ENCODE peak calls at places on chromosomes 5 and 9, in four cellular contexts. One of them, this sample, is unnamed.

GRCh38 chr5:32182463-32183081 is 8.5 kb upstream of the GOLPH3 start:
- DNase-seq in K562: no peak
- DNase-seq in HL-60: no peak
- DNase-seq in GM12878: peak
- DNase-seq in this sample: no peak

GRCh38 chr5:891837-892389 is 688 bp downstream of the BRD9 start:
- DNase-seq in K562: peak
- DNase-seq in HL-60: peak
- DNase-seq in GM12878: no peak
- DNase-seq in this sample: peak

GRCh38 chr5:178216779-178217178 is 12.4 kb downstream of the HNRNPAB start:
- DNase-seq in K562: no peak
- DNase-seq in HL-60: no peak
- DNase-seq in GM12878: no peak
- DNase-seq in this sample: no peak

GRCh38 chr5:142316051-142316450 is 8.8 kb downstream of the SPRY4 start:
- DNase-seq in K562: no peak
- DNase-seq in HL-60: no peak
- DNase-seq in GM12878: no peak
- DNase-seq in this sample: no peak

GRCh38 chr5:99116526-99116925 is 187.7 kb upstream of the CHD1 start:
- DNase-seq in K562: no peak
- DNase-seq in HL-60: no peak
- DNase-seq in GM12878: no peak
- DNase-seq in this sample: no peak

GRCh38 chr5:149827086-149827485 is 97.0 kb downstream of the PPARGC1B start:
- DNase-seq in K562: no peak
- DNase-seq in HL-60: no peak
- DNase-seq in GM12878: no peak
- DNase-seq in this sample: no peak

GRCh38 chr5:53560506-53561191 is at the start of gene NDUFS4:
- DNase-seq in K562: peak
- DNase-seq in HL-60: peak
- DNase-seq in GM12878: peak
- DNase-seq in this sample: peak

GRCh38 chr9:36543916-36544315 is 28.8 kb upstream of the MELK start:
- DNase-seq in K562: no peak
- DNase-seq in HL-60: no peak
- DNase-seq in GM12878: no peak
- DNase-seq in this sample: no peak

GRCh38 chr9:133771486-133772482 is 33.6 kb upstream of the SARDH start:
- DNase-seq in K562: no peak
- DNase-seq in HL-60: no peak
- DNase-seq in GM12878: no peak
- DNase-seq in this sample: no peak

GRCh38 chr9:97907051-97907450 is 15.2 kb downstream of the TRMO start:
- DNase-seq in K562: no peak
- DNase-seq in HL-60: no peak
- DNase-seq in GM12878: no peak
- DNase-seq in this sample: no peak

GRCh38 chr5:127508644-127509373 is 8.6 kb upstream of the PRRC1 start:
- DNase-seq in K562: no peak
- DNase-seq in HL-60: no peak
- DNase-seq in GM12878: no peak
- DNase-seq in this sample: no peak

GRCh38 chr5:67246108-67246507 is 49.5 kb upstream of the CD180 start:
- DNase-seq in K562: peak
- DNase-seq in HL-60: peak
- DNase-seq in GM12878: peak
- DNase-seq in this sample: no peak

GRCh38 chr5:157543825-157544622 is 31.6 kb downstream of the ADAM19 start:
- DNase-seq in K562: no peak
- DNase-seq in HL-60: no peak
- DNase-seq in GM12878: no peak
- DNase-seq in this sample: no peak

GRCh38 chr9:122420315-122420714 is 49.5 kb downstream of the PTGS1 start:
- DNase-seq in K562: no peak
- DNase-seq in HL-60: no peak
- DNase-seq in GM12878: no peak
- DNase-seq in this sample: no peak

GRCh38 chr5:124641154-124641792 is 105.2 kb downstream of the ZNF608 start:
- DNase-seq in K562: no peak
- DNase-seq in HL-60: no peak
- DNase-seq in GM12878: no peak
- DNase-seq in this sample: no peak

GRCh38 chr5:83441752-83442151 is 29.8 kb upstream of the VCAN start:
- DNase-seq in K562: peak
- DNase-seq in HL-60: no peak
- DNase-seq in GM12878: peak
- DNase-seq in this sample: no peak

GRCh38 chr9:133948571-133949485 is 43.3 kb downstream of the VAV2 start:
- DNase-seq in K562: no peak
- DNase-seq in HL-60: no peak
- DNase-seq in GM12878: no peak
- DNase-seq in this sample: no peak

DNA sequence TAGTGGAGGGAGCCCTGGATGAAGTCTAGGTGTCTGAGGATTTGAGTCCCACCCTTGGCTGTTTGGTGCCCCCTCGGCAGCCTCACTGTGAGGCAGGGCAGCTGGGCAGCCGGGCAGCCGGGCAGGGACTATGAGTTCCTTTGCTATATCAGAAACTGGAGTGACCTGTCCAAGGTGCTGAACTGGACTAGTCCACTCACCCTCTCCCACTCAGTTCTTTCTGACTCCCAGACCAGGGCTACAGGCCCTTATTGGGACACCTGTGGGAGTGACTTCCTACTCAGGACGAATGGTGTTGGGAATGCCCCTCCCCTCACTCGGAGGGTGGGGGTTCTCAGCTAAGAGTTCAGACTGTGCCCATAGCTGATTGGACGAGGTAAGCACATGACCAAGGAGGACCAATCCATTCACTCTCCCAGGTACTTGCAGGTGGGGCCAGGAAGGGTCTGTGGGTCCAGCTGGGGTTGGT is 34.1 kb upstream of the RAPGEF1 start:
- DNase-seq in K562: peak
- DNase-seq in HL-60: peak
- DNase-seq in GM12878: no peak
- DNase-seq in this sample: peak
- TF ChIP-seq SPI1 in K562: no peak
- TF ChIP-seq SPI1 in HL-60: no peak
- TF ChIP-seq SPI1 in GM12878: no peak
- TF ChIP-seq SPI1 in this sample: no peak

DNA sequence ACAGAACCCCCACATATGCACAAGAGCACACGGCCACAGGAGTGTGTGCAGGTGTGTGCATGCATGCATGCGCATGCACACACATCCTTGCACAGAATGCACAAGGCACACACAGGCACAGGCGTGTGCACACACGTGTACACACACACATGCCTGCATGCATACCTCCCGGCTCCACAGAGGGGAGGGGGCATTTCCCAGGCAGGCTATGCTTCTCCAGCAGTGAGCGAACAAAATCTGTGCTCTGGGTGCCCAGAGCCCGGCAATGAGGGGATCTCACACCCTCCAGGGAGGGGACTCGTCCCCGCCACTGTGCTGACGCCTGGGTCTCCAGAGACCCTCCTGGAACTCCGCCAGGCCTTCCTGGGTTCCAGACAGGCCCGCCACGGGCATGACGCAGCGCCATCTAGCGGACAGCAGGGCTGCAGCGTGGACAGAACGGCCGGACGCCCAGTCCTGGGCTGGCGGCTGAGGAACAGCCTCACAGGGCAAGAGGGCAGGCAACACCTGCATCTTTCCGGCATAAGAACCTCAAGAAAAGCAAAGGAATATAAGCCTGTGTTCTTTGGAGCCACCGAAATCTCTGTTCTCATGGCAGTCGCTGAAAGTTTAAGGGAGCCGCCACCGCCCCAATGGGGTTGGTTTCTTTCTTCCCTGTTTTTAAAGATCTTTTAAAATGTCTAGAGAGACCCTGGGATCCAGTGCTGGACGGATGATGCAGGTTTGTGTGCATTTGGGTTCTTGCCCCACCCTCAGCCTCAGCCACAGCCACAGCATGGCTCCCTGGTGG is 135.7 kb upstream of the PPP1R26 start:
- DNase-seq in K562: peak
- DNase-seq in HL-60: peak
- DNase-seq in GM12878: no peak
- DNase-seq in this sample: peak
- TF ChIP-seq SPI1 in K562: no peak
- TF ChIP-seq SPI1 in HL-60: no peak
- TF ChIP-seq SPI1 in GM12878: no peak
- TF ChIP-seq SPI1 in this sample: no peak

DNA sequence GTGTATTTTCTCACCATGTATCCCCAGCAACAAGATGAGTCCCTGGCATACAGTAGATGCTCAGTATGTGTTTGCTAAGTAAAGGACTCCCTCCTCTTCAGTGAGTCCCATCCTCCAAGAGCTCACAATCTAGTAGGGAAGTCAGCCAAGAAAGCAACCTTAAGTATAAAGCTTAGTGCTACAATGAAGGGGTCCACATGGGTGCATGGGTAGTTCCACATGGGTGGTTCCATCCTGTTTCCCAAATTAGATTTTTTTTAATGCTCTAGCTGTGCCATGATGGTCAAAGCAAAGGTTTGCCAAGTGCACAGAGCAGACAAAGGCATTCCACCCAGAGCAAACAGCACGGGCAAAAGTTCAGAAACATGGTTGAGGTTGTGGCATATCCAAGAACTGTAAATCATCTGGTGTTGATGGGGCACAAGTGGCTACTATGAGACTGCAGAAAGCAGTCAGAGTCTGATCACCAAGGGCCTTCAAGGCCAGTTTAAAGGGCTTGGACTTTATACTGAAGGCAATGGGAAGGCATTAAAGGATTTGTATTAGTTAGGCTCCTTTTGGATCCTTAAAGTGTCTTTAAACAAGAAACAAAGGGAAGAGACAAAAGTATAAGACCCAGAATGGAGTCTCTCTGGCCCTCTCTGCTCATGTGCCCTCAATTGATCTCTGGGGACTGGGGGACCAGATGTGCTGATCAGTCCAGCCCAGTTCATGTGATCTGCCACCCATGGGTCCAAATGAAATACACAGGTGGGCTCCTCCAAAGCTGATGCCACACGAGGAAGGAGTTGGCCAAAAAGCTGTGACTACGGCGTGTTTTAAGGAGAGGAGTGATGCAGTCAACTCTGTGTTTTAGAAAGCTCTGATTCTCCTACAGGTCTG is 9.0 kb upstream of the CPLX2 start:
- DNase-seq in K562: no peak
- DNase-seq in HL-60: no peak
- DNase-seq in GM12878: no peak
- DNase-seq in this sample: no peak
- TF ChIP-seq SPI1 in K562: no peak
- TF ChIP-seq SPI1 in HL-60: no peak
- TF ChIP-seq SPI1 in GM12878: no peak
- TF ChIP-seq SPI1 in this sample: no peak

GRCh38 chr5:158845941-158846340 is 253.8 kb downstream of the EBF1 start:
- DNase-seq in K562: no peak
- DNase-seq in HL-60: no peak
- DNase-seq in GM12878: no peak
- DNase-seq in this sample: no peak

GRCh38 chr5:158840193-158840592 is 259.5 kb downstream of the EBF1 start:
- DNase-seq in K562: no peak
- DNase-seq in HL-60: no peak
- DNase-seq in GM12878: no peak
- DNase-seq in this sample: no peak

GRCh38 chr5:158841918-158842317 is 257.8 kb downstream of the EBF1 start:
- DNase-seq in K562: no peak
- DNase-seq in HL-60: no peak
- DNase-seq in GM12878: peak
- DNase-seq in this sample: no peak

GRCh38 chr5:158841481-158841880 is 258.2 kb downstream of the EBF1 start:
- DNase-seq in K562: no peak
- DNase-seq in HL-60: no peak
- DNase-seq in GM12878: no peak
- DNase-seq in this sample: no peak

GRCh38 chr5:158843305-158843704 is 256.4 kb downstream of the EBF1 start:
- DNase-seq in K562: no peak
- DNase-seq in HL-60: no peak
- DNase-seq in GM12878: no peak
- DNase-seq in this sample: no peak
- TF ChIP-seq SPI1 in K562: no peak
- TF ChIP-seq SPI1 in HL-60: no peak
- TF ChIP-seq SPI1 in GM12878: no peak
- TF ChIP-seq SPI1 in this sample: no peak

DNA sequence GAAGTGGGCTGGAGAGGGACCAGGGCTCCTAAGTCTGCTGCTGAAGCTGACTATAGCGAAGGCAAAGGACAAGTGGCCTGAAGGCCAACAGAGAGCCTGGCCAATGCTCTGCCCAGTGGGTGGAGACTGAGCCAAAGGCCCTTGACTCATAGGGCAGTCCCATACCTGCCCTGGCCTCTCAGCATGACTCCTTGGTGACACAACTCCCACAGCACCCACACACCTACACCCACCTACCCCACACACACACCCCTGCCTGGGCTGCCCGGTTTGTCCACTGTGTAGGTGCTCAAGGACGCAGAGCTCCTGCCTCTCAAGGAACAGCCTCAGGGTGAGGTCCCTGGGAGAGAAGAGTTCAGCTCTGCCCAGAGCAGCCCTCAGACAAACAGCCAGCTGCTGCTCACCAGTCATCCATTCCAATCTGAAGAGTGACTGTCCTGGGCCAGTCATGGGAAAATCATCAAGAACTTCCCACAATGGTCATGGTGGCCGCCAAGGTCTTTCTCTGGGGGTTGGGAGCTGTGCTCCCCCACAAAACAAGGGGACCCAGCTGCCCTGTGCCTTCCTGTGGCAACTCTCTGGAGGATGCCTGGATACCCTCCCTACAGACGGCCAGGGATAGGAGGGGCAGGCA is 5.0 kb downstream of the TNIP1 start:
- DNase-seq in K562: no peak
- DNase-seq in HL-60: no peak
- DNase-seq in GM12878: no peak
- DNase-seq in this sample: no peak
- TF ChIP-seq SPI1 in K562: no peak
- TF ChIP-seq SPI1 in HL-60: no peak
- TF ChIP-seq SPI1 in GM12878: no peak
- TF ChIP-seq SPI1 in this sample: no peak

GRCh38 chr9:124262596-124263045 is 4.9 kb downstream of the NEK6 start:
- DNase-seq in K562: no peak
- DNase-seq in HL-60: no peak
- DNase-seq in GM12878: no peak
- DNase-seq in this sample: no peak
- TF ChIP-seq SPI1 in K562: no peak
- TF ChIP-seq SPI1 in HL-60: no peak
- TF ChIP-seq SPI1 in GM12878: no peak
- TF ChIP-seq SPI1 in this sample: no peak

GRCh38 chr5:143400541-143401252 is 2.8 kb downstream of the NR3C1 start:
- DNase-seq in K562: peak
- DNase-seq in HL-60: no peak
- DNase-seq in GM12878: no peak
- DNase-seq in this sample: no peak

GRCh38 chr5:143403357-143403606 is 204 bp downstream of the NR3C1 start:
- DNase-seq in K562: no peak
- DNase-seq in HL-60: no peak
- DNase-seq in GM12878: no peak
- DNase-seq in this sample: peak

GRCh38 chr5:143401253-143401845 is 2.1 kb downstream of the NR3C1 start:
- DNase-seq in K562: no peak
- DNase-seq in HL-60: no peak
- DNase-seq in GM12878: no peak
- DNase-seq in this sample: no peak

GRCh38 chr5:143402464-143403356 is 776 bp downstream of the NR3C1 start:
- DNase-seq in K562: peak
- DNase-seq in HL-60: peak
- DNase-seq in GM12878: no peak
- DNase-seq in this sample: no peak

GRCh38 chr5:143401846-143402463 is 1.5 kb downstream of the NR3C1 start:
- DNase-seq in K562: peak
- DNase-seq in HL-60: no peak
- DNase-seq in GM12878: no peak
- DNase-seq in this sample: no peak
- TF ChIP-seq SPI1 in K562: no peak
- TF ChIP-seq SPI1 in HL-60: no peak
- TF ChIP-seq SPI1 in GM12878: no peak
- TF ChIP-seq SPI1 in this sample: no peak

This sample was measured in GM12891.